ENCODE peak calls at places on chromosome 19, in four cellular contexts. X, H, V and B are unnamed samples.

GRCh38 chr19:1082928-1083816 is 12.0 kb downstream of the POLR2E start:
- DNase-seq in V (peak; percentile 77), X (no peak), H (no peak), B (no peak)

GRCh38 chr19:1847684-1848398 is 442 bp downstream of the REXO1 start:
- DNase-seq in H (no peak), X (no peak), V (peak; percentile 85), B (no peak)

GRCh38 chr19:49570138-49570856 is 10.1 kb downstream of the NOSIP start:
- DNase-seq in X (no peak), H (peak; percentile 67), V (no peak), B (no peak)

GRCh38 chr19:47258895-47259555 is 2.7 kb downstream of the CCDC9 start:
- DNase-seq in H (no peak), V (no peak), X (no peak), B (no peak)

GRCh38 chr19:2976609-2977000 is 759 bp upstream of the TLE6 start:
- DNase-seq in H (no peak), V (peak; percentile 23), X (no peak), B (no peak)

GRCh38 chr19:1000095-1000494 is at the start of gene GRIN3B:
- DNase-seq in H (no peak), V (peak; percentile 88), X (peak; percentile 56), B (no peak)

GRCh38 chr19:33217881-33218280 is 7.8 kb downstream of the SLC7A10 start:
- DNase-seq in H (no peak), V (peak; percentile 57), X (no peak), B (no peak)

GRCh38 chr19:30391052-30391451 is 18.9 kb downstream of the ZNF536 start:
- DNase-seq in X (no peak), H (peak; percentile 32), V (no peak), B (no peak)

GRCh38 chr19:12788682-12789097 is 2.6 kb upstream of the JUNB start:
- DNase-seq in V (peak; percentile 90), H (peak; percentile 88), X (peak; percentile 25), B (peak; percentile 87)

GRCh38 chr19:32720216-32720935 is 809 bp downstream of the TDRD12 start:
- DNase-seq in X (no peak), H (no peak), V (no peak), B (no peak)

GRCh38 chr19:41862445-41862986 is 2.5 kb downstream of the RPS19 start:
- DNase-seq in X (no peak), H (no peak), V (no peak), B (no peak)

GRCh38 chr19:46068345-46069258 is 27.8 kb upstream of the IGFL4 start:
- DNase-seq in H (no peak), V (no peak), X (no peak), B (no peak)

GRCh38 chr19:19160489-19161035 is 9.5 kb downstream of the MEF2B start:
- DNase-seq in V (no peak), H (no peak), X (no peak), B (no peak)

GRCh38 chr19:33235269-33235995 is 9.8 kb upstream of the SLC7A10 start:
- DNase-seq in X (peak; percentile 77), H (peak; percentile 84), V (peak; percentile 95), B (peak; percentile 81)

DNA sequence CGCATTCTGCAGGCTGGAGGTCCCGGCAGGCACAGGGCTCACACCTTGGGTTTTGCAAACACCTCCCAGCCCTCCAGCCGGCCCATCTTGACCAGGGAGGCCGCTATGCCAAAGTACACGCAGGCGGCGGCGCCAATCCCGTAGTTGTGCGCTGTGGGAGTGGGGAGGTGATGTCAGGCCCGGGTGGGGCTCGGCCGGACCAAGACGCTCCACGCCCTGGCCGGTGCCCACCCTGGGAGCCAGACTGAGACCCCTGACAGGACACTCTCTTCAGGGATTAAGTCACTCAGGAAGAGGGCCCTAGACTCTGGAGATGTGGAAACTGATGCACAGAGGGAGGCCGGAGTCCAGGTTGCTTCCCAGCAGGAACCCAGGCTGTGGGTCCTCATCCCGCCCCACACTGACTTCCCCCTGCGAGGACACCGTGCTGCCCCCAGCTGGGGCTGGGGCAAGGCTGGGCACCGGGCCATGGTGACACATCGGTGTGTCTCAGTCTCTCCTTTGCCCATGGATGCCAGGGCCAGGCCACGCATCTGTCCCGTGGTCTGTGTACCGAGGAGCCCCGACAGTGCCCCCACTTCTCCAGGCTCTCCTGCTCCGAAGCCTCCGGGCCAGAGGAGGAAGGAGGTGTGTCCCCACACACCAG is 8.8 kb downstream of the NDUFA11 start:
- DNase-seq in H (no peak), X (no peak), V (peak; percentile 72), B (no peak)
- H3K27ac ChIP-seq in H (peak overlapping the region; percentile 86), X (no peak overlapping the region), V (no peak overlapping the region), B (peak overlapping the region; percentile 77)

GRCh38 chr19:54674021-54674617 is 11.3 kb downstream of the LILRB4 start:
- DNase-seq in X (no peak), H (no peak), V (no peak), B (no peak)
- TF ChIP-seq CTCF in X (peak; percentile 36), H (peak; percentile 33), V (peak; percentile 28), B (peak; percentile 67)

DNA sequence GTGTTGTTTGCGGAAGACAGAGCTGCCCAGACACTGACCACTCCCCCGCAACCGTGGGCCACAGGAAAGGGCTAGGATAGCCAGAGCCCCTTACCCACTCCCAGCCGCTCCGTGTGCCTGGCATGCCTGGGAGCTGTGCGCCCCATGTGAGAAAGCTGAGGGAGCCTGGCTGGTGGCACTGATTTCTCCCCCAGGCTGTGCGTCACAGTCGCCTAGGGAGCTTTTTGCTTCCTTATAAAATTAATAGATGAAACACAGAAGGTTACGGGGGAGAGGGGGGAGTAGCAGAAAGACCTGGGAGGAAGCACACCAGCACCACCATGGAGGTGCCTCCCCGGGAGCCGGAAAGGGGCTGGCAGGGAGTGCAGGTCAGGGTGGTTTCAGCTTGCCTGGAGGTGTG is 24.7 kb downstream of the DPF1 start:
- DNase-seq in V (peak; percentile 35), H (no peak), X (no peak), B (no peak)
- H3K27ac ChIP-seq in V (no peak overlapping the region), H (no peak overlapping the region), X (no peak overlapping the region), B (no peak overlapping the region)

GRCh38 chr19:7363225-7363624 is 14.5 kb downstream of the ARHGEF18 start:
- DNase-seq in X (no peak), V (no peak), H (no peak), B (no peak)

GRCh38 chr19:7371001-7371400 is 22.3 kb downstream of the ARHGEF18 start:
- DNase-seq in X (no peak), H (no peak), V (no peak), B (no peak)

GRCh38 chr19:7368456-7368855 is 19.7 kb downstream of the ARHGEF18 start:
- DNase-seq in H (no peak), V (peak; percentile 5), X (no peak), B (no peak)

GRCh38 chr19:7370546-7370945 is 21.8 kb downstream of the ARHGEF18 start:
- DNase-seq in V (no peak), X (no peak), H (no peak), B (no peak)

DNA sequence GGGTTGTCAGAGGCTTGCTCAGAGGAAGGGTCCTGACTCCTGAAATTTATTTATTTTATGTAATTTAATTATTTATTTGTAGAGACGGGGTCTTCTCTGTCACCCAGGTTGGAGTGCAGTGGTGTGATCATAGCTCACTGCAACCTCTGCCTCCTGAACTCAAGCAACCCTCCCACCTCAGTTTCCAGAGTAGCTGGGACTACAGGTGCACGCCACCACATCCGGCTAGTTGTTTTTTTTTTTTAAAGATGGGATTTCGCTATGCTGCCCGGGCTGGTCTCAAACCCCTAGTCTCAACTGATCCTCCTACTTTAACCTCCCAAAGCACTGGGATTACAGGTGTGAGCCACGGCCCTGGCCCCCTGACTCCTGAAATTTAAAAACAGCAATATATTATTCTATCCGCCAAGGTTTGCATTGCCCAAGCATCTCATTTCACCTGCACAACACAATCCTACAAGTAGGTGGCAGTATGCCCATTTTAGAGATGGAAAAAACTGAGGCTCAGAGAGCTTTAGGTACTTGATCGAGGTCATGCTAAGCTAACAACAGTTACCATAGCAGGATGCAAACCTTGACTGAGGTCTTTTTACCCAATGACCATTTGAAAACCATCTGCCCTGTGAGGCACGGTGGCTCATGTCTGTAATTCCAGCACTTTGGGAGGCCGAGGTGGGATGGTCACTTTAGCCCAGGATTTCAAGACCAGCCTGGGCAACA is 18.1 kb downstream of the ARHGEF18 start:
- DNase-seq in V (no peak), X (no peak), H (no peak), B (no peak)
- TF ChIP-seq CTCF in V (peak; percentile 19), X (peak; percentile 55), H (no peak), B (peak; percentile 33)

GRCh38 chr19:11597202-11598102 is at the start of gene ZNF627:
- DNase-seq in H (peak; percentile 100), V (peak; percentile 98), X (peak; percentile 98), B (peak; percentile 99)

GRCh38 chr19:11594084-11594483 is 3.2 kb upstream of the ZNF627 start:
- DNase-seq in X (no peak), V (no peak), H (no peak), B (no peak)

GRCh38 chr19:11596156-11596555 is 1.1 kb upstream of the ZNF627 start:
- DNase-seq in H (no peak), X (no peak), V (no peak), B (no peak)

GRCh38 chr19:11598746-11599145 is 1.5 kb downstream of the ZNF627 start:
- DNase-seq in H (no peak), V (no peak), X (no peak), B (no peak)

GRCh38 chr19:11598103-11598483 is 810 bp downstream of the ZNF627 start:
- DNase-seq in V (no peak), H (no peak), X (no peak), B (no peak)
- H3K27ac ChIP-seq in V (peak overlapping the region; percentile 88), H (peak overlapping the region; percentile 92), X (no peak overlapping the region), B (peak overlapping the region; percentile 94)

GRCh38 chr19:4550479-4551050 is 8.9 kb downstream of the SEMA6B start:
- DNase-seq in V (no peak), H (no peak), X (no peak), B (no peak)

GRCh38 chr19:4550018-4550417 is 9.5 kb downstream of the SEMA6B start:
- DNase-seq in H (no peak), X (no peak), V (no peak), B (no peak)

GRCh38 chr19:4543856-4544647 is 4.2 kb upstream of the LRG1 start:
- DNase-seq in V (no peak), X (no peak), H (no peak), B (no peak)

GRCh38 chr19:4548238-4548584 is 8.4 kb upstream of the LRG1 start:
- DNase-seq in V (no peak), X (no peak), H (no peak), B (no peak)

GRCh38 chr19:4547303-4548237 is 7.7 kb upstream of the LRG1 start:
- DNase-seq in H (no peak), V (no peak), X (no peak), B (no peak)
- TF ChIP-seq CTCF in H (no peak), V (no peak), X (no peak), B (peak; percentile 35)